ENCODE peak calls at places on chromosomes 16 and 17, in seven cellular contexts. One of them, this sample, is unnamed.

GRCh38 chr17:76735006-76735405 is 2.1 kb downstream of the SRSF2 start:
- DNase-seq in neural crest cell: no peak
- DNase-seq in cardiac muscle cell: no peak
- DNase-seq in dorsolateral prefrontal cortex: no peak
- DNase-seq in tibial nerve: no peak
- DNase-seq in ovary: no peak
- DNase-seq in left ventricle myocardium inferior: no peak
- DNase-seq in this sample: no peak

GRCh38 chr17:72591500-72592241 is 470.9 kb downstream of the SOX9 start:
- DNase-seq in neural crest cell: peak
- DNase-seq in cardiac muscle cell: peak
- DNase-seq in dorsolateral prefrontal cortex: no peak
- DNase-seq in tibial nerve: no peak
- DNase-seq in ovary: no peak
- DNase-seq in left ventricle myocardium inferior: no peak
- DNase-seq in this sample: no peak

GRCh38 chr17:37176683-37177082 is 199.1 kb upstream of the C17orf78 start:
- DNase-seq in neural crest cell: no peak
- DNase-seq in cardiac muscle cell: no peak
- DNase-seq in dorsolateral prefrontal cortex: no peak
- DNase-seq in tibial nerve: no peak
- DNase-seq in ovary: no peak
- DNase-seq in left ventricle myocardium inferior: no peak
- DNase-seq in this sample: no peak

GRCh38 chr16:85446846-85447656 is 166.1 kb upstream of the GSE1 start:
- DNase-seq in neural crest cell: no peak
- DNase-seq in cardiac muscle cell: no peak
- DNase-seq in dorsolateral prefrontal cortex: no peak
- DNase-seq in tibial nerve: no peak
- DNase-seq in ovary: no peak
- DNase-seq in left ventricle myocardium inferior: no peak
- DNase-seq in this sample: no peak

GRCh38 chr16:89695086-89695874 is 6.2 kb downstream of the SPATA2L start:
- DNase-seq in neural crest cell: no peak
- DNase-seq in cardiac muscle cell: no peak
- DNase-seq in dorsolateral prefrontal cortex: peak
- DNase-seq in tibial nerve: no peak
- DNase-seq in ovary: no peak
- DNase-seq in left ventricle myocardium inferior: no peak
- DNase-seq in this sample: no peak

GRCh38 chr17:27540300-27541105 is 84.3 kb downstream of the KSR1 start:
- DNase-seq in neural crest cell: no peak
- DNase-seq in cardiac muscle cell: no peak
- DNase-seq in dorsolateral prefrontal cortex: peak
- DNase-seq in tibial nerve: peak
- DNase-seq in ovary: peak
- DNase-seq in left ventricle myocardium inferior: peak
- DNase-seq in this sample: no peak

GRCh38 chr17:76002100-76002499 is 1.4 kb downstream of the CDK3 start:
- DNase-seq in neural crest cell: no peak
- DNase-seq in cardiac muscle cell: no peak
- DNase-seq in dorsolateral prefrontal cortex: no peak
- DNase-seq in tibial nerve: no peak
- DNase-seq in ovary: no peak
- DNase-seq in left ventricle myocardium inferior: no peak
- DNase-seq in this sample: no peak

GRCh38 chr16:56632160-56632847 is at the start of gene MT1M:
- DNase-seq in neural crest cell: no peak
- DNase-seq in cardiac muscle cell: peak
- DNase-seq in dorsolateral prefrontal cortex: peak
- DNase-seq in tibial nerve: no peak
- DNase-seq in ovary: peak
- DNase-seq in left ventricle myocardium inferior: peak
- DNase-seq in this sample: no peak

GRCh38 chr16:88599092-88599733 is 29.0 kb downstream of the ZC3H18 start:
- DNase-seq in neural crest cell: no peak
- DNase-seq in cardiac muscle cell: no peak
- DNase-seq in dorsolateral prefrontal cortex: peak
- DNase-seq in tibial nerve: peak
- DNase-seq in ovary: peak
- DNase-seq in left ventricle myocardium inferior: peak
- DNase-seq in this sample: no peak

GRCh38 chr17:77287432-77288068 is 146.8 kb downstream of the SEC14L1 start:
- DNase-seq in neural crest cell: no peak
- DNase-seq in cardiac muscle cell: peak
- DNase-seq in dorsolateral prefrontal cortex: no peak
- DNase-seq in tibial nerve: no peak
- DNase-seq in ovary: no peak
- DNase-seq in left ventricle myocardium inferior: peak
- DNase-seq in this sample: no peak

GRCh38 chr17:76547183-76547641 is 7.4 kb downstream of the PRCD start:
- DNase-seq in neural crest cell: peak
- DNase-seq in cardiac muscle cell: peak
- DNase-seq in dorsolateral prefrontal cortex: peak
- DNase-seq in tibial nerve: no peak
- DNase-seq in ovary: peak
- DNase-seq in left ventricle myocardium inferior: peak
- DNase-seq in this sample: no peak

GRCh38 chr17:75764711-75765421 is at the start of gene GALK1:
- DNase-seq in neural crest cell: peak
- DNase-seq in cardiac muscle cell: peak
- DNase-seq in dorsolateral prefrontal cortex: peak
- DNase-seq in tibial nerve: peak
- DNase-seq in ovary: peak
- DNase-seq in left ventricle myocardium inferior: peak
- DNase-seq in this sample: peak

GRCh38 chr17:2710075-2710803 is 1.3 kb downstream of the CLUH start:
- DNase-seq in neural crest cell: no peak
- DNase-seq in cardiac muscle cell: no peak
- DNase-seq in dorsolateral prefrontal cortex: no peak
- DNase-seq in tibial nerve: no peak
- DNase-seq in ovary: no peak
- DNase-seq in left ventricle myocardium inferior: no peak
- DNase-seq in this sample: no peak

GRCh38 chr16:8867483-8868271 is 1.1 kb downstream of the CARHSP1 start:
- DNase-seq in neural crest cell: no peak
- DNase-seq in cardiac muscle cell: peak
- DNase-seq in dorsolateral prefrontal cortex: no peak
- DNase-seq in tibial nerve: peak
- DNase-seq in ovary: peak
- DNase-seq in left ventricle myocardium inferior: peak
- DNase-seq in this sample: no peak

GRCh38 chr17:12512712-12513355 is 152.9 kb upstream of the MYOCD start:
- DNase-seq in neural crest cell: no peak
- DNase-seq in cardiac muscle cell: no peak
- DNase-seq in dorsolateral prefrontal cortex: no peak
- DNase-seq in tibial nerve: no peak
- DNase-seq in ovary: no peak
- DNase-seq in left ventricle myocardium inferior: no peak
- DNase-seq in this sample: no peak

GRCh38 chr17:49696233-49696761 is 11.5 kb downstream of the SLC35B1 start:
- DNase-seq in neural crest cell: no peak
- DNase-seq in cardiac muscle cell: no peak
- DNase-seq in dorsolateral prefrontal cortex: no peak
- DNase-seq in tibial nerve: no peak
- DNase-seq in ovary: no peak
- DNase-seq in left ventricle myocardium inferior: no peak
- DNase-seq in this sample: no peak

GRCh38 chr17:61589990-61590389 is 1.0 kb downstream of the NACA2 start:
- DNase-seq in neural crest cell: no peak
- DNase-seq in cardiac muscle cell: no peak
- DNase-seq in dorsolateral prefrontal cortex: no peak
- DNase-seq in tibial nerve: no peak
- DNase-seq in ovary: no peak
- DNase-seq in left ventricle myocardium inferior: no peak
- DNase-seq in this sample: no peak

GRCh38 chr17:81135503-81136283 is 29.6 kb upstream of the PVALEF start:
- DNase-seq in neural crest cell: no peak
- DNase-seq in cardiac muscle cell: no peak
- DNase-seq in dorsolateral prefrontal cortex: peak
- DNase-seq in tibial nerve: no peak
- DNase-seq in ovary: no peak
- DNase-seq in left ventricle myocardium inferior: no peak
- DNase-seq in this sample: no peak

GRCh38 chr16:54506691-54507090 is 220.1 kb upstream of the IRX3 start:
- DNase-seq in neural crest cell: no peak
- DNase-seq in cardiac muscle cell: peak
- DNase-seq in dorsolateral prefrontal cortex: no peak
- DNase-seq in tibial nerve: no peak
- DNase-seq in ovary: no peak
- DNase-seq in left ventricle myocardium inferior: no peak
- DNase-seq in this sample: no peak

GRCh38 chr16:27628216-27628945 is 78.4 kb downstream of the KATNIP start:
- DNase-seq in neural crest cell: no peak
- DNase-seq in cardiac muscle cell: peak
- DNase-seq in dorsolateral prefrontal cortex: no peak
- DNase-seq in tibial nerve: no peak
- DNase-seq in ovary: peak
- DNase-seq in left ventricle myocardium inferior: no peak
- DNase-seq in this sample: no peak

GRCh38 chr16:30853758-30854157 is 40.1 kb downstream of the BCL7C start:
- DNase-seq in neural crest cell: no peak
- DNase-seq in cardiac muscle cell: no peak
- DNase-seq in dorsolateral prefrontal cortex: no peak
- DNase-seq in tibial nerve: no peak
- DNase-seq in ovary: no peak
- DNase-seq in left ventricle myocardium inferior: no peak
- DNase-seq in this sample: no peak

GRCh38 chr17:34999456-34999855 is 19.1 kb downstream of the LIG3 start:
- DNase-seq in neural crest cell: no peak
- DNase-seq in cardiac muscle cell: no peak
- DNase-seq in dorsolateral prefrontal cortex: no peak
- DNase-seq in tibial nerve: no peak
- DNase-seq in ovary: no peak
- DNase-seq in left ventricle myocardium inferior: no peak
- DNase-seq in this sample: no peak

GRCh38 chr17:9199474-9200196 is 178.3 kb downstream of the NTN1 start:
- DNase-seq in neural crest cell: no peak
- DNase-seq in cardiac muscle cell: no peak
- DNase-seq in dorsolateral prefrontal cortex: no peak
- DNase-seq in tibial nerve: no peak
- DNase-seq in ovary: no peak
- DNase-seq in left ventricle myocardium inferior: peak
- DNase-seq in this sample: no peak

GRCh38 chr17:21252875-21253645 is at the start of gene NATD1:
- DNase-seq in neural crest cell: peak
- DNase-seq in cardiac muscle cell: peak
- DNase-seq in dorsolateral prefrontal cortex: peak
- DNase-seq in tibial nerve: peak
- DNase-seq in ovary: peak
- DNase-seq in left ventricle myocardium inferior: peak
- DNase-seq in this sample: no peak

GRCh38 chr17:45573915-45574314 is 83.4 kb upstream of the PLEKHM1 start:
- DNase-seq in neural crest cell: no peak
- DNase-seq in cardiac muscle cell: no peak
- DNase-seq in dorsolateral prefrontal cortex: no peak
- DNase-seq in tibial nerve: no peak
- DNase-seq in ovary: no peak
- DNase-seq in left ventricle myocardium inferior: no peak
- DNase-seq in this sample: no peak

GRCh38 chr16:62205459-62205858 is 169.2 kb upstream of the CDH8 start:
- DNase-seq in neural crest cell: no peak
- DNase-seq in cardiac muscle cell: no peak
- DNase-seq in dorsolateral prefrontal cortex: no peak
- DNase-seq in tibial nerve: no peak
- DNase-seq in ovary: no peak
- DNase-seq in left ventricle myocardium inferior: no peak
- DNase-seq in this sample: no peak
- TF ChIP-seq CTCF in neural crest cell: peak
- TF ChIP-seq CTCF in cardiac muscle cell: no peak
- TF ChIP-seq CTCF in dorsolateral prefrontal cortex: no peak
- TF ChIP-seq CTCF in tibial nerve: no peak
- TF ChIP-seq CTCF in ovary: no peak
- TF ChIP-seq CTCF in left ventricle myocardium inferior: no peak
- TF ChIP-seq CTCF in this sample: no peak

DNA sequence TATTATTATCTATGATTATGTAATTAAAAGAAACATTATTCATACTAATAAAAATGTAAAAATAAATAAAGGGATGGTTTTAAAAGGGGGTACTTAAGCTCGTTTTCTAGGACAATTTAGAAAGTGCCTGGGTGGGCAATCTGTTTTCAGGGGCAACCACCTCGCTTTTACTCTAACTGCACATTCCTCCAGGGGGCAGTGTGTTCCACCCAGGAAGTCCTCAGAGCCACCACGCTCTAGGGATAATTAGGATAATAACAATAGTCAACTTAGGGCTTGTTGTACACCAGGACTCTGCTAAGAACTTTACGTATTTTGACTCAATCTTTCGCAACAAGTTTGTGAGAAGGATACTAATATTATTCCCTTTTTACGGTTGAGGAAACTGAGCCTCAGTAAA is 396.7 kb upstream of the MAF start:
- DNase-seq in neural crest cell: peak
- DNase-seq in cardiac muscle cell: peak
- DNase-seq in dorsolateral prefrontal cortex: no peak
- DNase-seq in tibial nerve: no peak
- DNase-seq in ovary: no peak
- DNase-seq in left ventricle myocardium inferior: no peak
- DNase-seq in this sample: no peak
- TF ChIP-seq CTCF in neural crest cell: peak
- TF ChIP-seq CTCF in cardiac muscle cell: peak
- TF ChIP-seq CTCF in dorsolateral prefrontal cortex: no peak
- TF ChIP-seq CTCF in tibial nerve: no peak
- TF ChIP-seq CTCF in ovary: no peak
- TF ChIP-seq CTCF in left ventricle myocardium inferior: peak
- TF ChIP-seq CTCF in this sample: peak

GRCh38 chr17:46770818-46771600 is 47.5 kb downstream of the WNT3 start:
- DNase-seq in neural crest cell: peak
- DNase-seq in cardiac muscle cell: peak
- DNase-seq in dorsolateral prefrontal cortex: peak
- DNase-seq in tibial nerve: no peak
- DNase-seq in ovary: no peak
- DNase-seq in left ventricle myocardium inferior: peak
- DNase-seq in this sample: no peak
- TF ChIP-seq CTCF in neural crest cell: peak
- TF ChIP-seq CTCF in cardiac muscle cell: no peak
- TF ChIP-seq CTCF in dorsolateral prefrontal cortex: no peak
- TF ChIP-seq CTCF in tibial nerve: no peak
- TF ChIP-seq CTCF in ovary: no peak
- TF ChIP-seq CTCF in left ventricle myocardium inferior: peak
- TF ChIP-seq CTCF in this sample: no peak

DNA sequence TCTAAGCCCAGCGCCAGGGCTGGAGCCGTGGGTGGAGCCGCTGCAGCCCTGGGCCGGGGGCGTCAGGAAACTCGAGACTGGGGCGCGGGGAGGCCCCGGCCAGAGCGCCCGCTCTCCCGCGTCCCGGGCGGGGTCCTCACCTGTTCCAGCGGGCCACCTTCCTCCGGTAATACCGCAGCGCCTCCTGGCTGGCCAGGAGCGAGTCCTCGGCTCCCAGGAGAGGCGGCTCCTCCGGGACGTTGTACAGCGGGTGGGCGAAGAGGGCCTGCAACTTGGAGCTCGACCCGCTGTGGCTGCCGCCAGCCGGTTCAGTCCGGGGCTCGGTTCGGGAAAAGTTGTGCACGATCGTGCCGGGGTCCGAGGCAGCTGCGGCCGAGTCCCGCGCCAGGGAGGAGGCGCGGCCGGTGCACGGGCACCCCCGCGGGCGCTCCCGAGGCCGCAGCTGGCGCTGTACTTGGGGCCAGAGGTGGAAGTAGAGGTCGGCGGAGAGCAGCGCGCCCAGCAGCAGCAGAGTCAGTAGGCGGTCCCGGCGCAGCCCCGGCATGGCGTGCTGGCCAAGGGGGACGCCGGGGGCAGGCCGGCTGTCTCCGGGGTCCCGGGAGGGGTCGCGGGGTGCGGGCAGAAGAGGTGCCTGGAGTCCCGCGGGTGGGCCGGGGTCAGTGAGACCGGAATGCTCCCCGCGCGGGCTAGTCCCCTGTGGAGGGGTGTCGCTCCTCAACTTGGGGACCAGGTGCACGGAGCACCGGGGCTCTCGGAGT is 865 bp downstream of the FAM20A start:
- DNase-seq in neural crest cell: peak
- DNase-seq in cardiac muscle cell: peak
- DNase-seq in dorsolateral prefrontal cortex: no peak
- DNase-seq in tibial nerve: no peak
- DNase-seq in ovary: peak
- DNase-seq in left ventricle myocardium inferior: peak
- DNase-seq in this sample: peak
- TF ChIP-seq CTCF in neural crest cell: no peak
- TF ChIP-seq CTCF in cardiac muscle cell: peak
- TF ChIP-seq CTCF in dorsolateral prefrontal cortex: no peak
- TF ChIP-seq CTCF in tibial nerve: no peak
- TF ChIP-seq CTCF in ovary: peak
- TF ChIP-seq CTCF in left ventricle myocardium inferior: peak
- TF ChIP-seq CTCF in this sample: no peak